ENCODE peak calls at places on chromosomes 11 and 22, in ten cellular contexts. I is NCI-H774; M is activated CD8-positive, alpha-beta memory T cell treated with anti-CD3 and anti-CD28 coated beads for 48 hours; R is GM13976; X is activated T-cell treated with anti-CD3 and anti-CD28 coated beads for 48 hours; J is stimulated activated CD4-positive, alpha-beta T cell treated with anti-CD3 and anti-CD28 coated beads, Interleukin-2, amount 100 ng/mL, for 48 hours; Y is cerebellum; D is fibroblast of mammary gland; T is HEK293T; Q is occipital lobe. Z is an unnamed sample.

GRCh38 chr11:134459246-134460043 is 47.4 kb upstream of the B3GAT1 start:
- DNase-seq in I (no peak), M (no peak), R (no peak), X (no peak), J (no peak), Y (no peak), D (no peak), T (no peak), Q (no peak), Z (no peak)

GRCh38 chr11:93494341-93494740 is 48.9 kb downstream of the SMCO4 start:
- DNase-seq in I (no peak), M (no peak), R (no peak), X (no peak), J (no peak), Y (no peak), D (no peak), T (no peak), Q (no peak), Z (no peak)

GRCh38 chr11:9176136-9176535 is 84.7 kb upstream of the SCUBE2 start:
- DNase-seq in I (no peak), M (no peak), R (no peak), X (no peak), J (no peak), Y (no peak), D (no peak), T (no peak), Q (no peak), Z (no peak)

GRCh38 chr11:114296190-114296978 is at the start of gene NNMT:
- DNase-seq in I (no peak), M (no peak), R (no peak), X (no peak), J (no peak), Y (no peak), D (peak), T (no peak), Q (peak), Z (no peak)

GRCh38 chr11:125201525-125202121 is 37.1 kb downstream of the PKNOX2 start:
- DNase-seq in I (no peak), M (no peak), R (no peak), X (no peak), J (no peak), Y (peak), D (no peak), T (no peak), Q (no peak), Z (no peak)

GRCh38 chr11:120182790-120183491 is 27.9 kb upstream of the OAF start:
- DNase-seq in I (no peak), M (no peak), R (no peak), X (no peak), J (no peak), Y (no peak), D (peak), T (peak), Q (no peak), Z (no peak)

GRCh38 chr22:45226681-45227186 is 14.0 kb downstream of the KIAA0930 start:
- DNase-seq in I (no peak), M (no peak), R (no peak), X (no peak), J (no peak), Y (no peak), D (peak), T (no peak), Q (peak), Z (no peak)

GRCh38 chr22:47034905-47035419 is 272.5 kb downstream of the TBC1D22A start:
- DNase-seq in I (no peak), M (no peak), R (no peak), X (no peak), J (no peak), Y (peak), D (no peak), T (no peak), Q (no peak), Z (no peak)

GRCh38 chr22:26057731-26058130 is 111.5 kb upstream of the SEZ6L start:
- DNase-seq in I (no peak), M (no peak), R (no peak), X (no peak), J (no peak), Y (no peak), D (no peak), T (no peak), Q (no peak), Z (no peak)

GRCh38 chr11:4180441-4181183 is 86.0 kb downstream of the RRM1 start:
- DNase-seq in I (no peak), M (no peak), R (no peak), X (no peak), J (no peak), Y (no peak), D (no peak), T (no peak), Q (no peak), Z (no peak)

GRCh38 chr22:27804683-27805297 is 3.2 kb upstream of the MN1 start:
- DNase-seq in I (peak), M (peak), R (peak), X (peak), J (peak), Y (peak), D (peak), T (peak), Q (peak), Z (no peak)